ENCODE peak calls at places on chromosomes 6 and 20, in seven cellular contexts. O is GM23338, C is upper lobe of right lung, Z is IMR-90, K is H1, B is endothelial cell, E is endothelial cell of umbilical vein. F is an unnamed sample.

GRCh38 chr20:24995741-24996448 is 3.3 kb upstream of the APMAP start:
- DNase-seq in O (no peak), C (peak), Z (no peak), K (peak), B (no peak), E (no peak), F (no peak)

GRCh38 chr20:3340443-3340842 is 67.0 kb downstream of the DNAAF9 start:
- DNase-seq in O (no peak), C (peak), Z (no peak), K (no peak), B (no peak), E (no peak), F (no peak)

GRCh38 chr6:24768361-24768760 is 6.4 kb upstream of the GMNN start:
- DNase-seq in O (no peak), C (no peak), Z (peak), K (no peak), B (no peak), E (no peak), F (no peak)

GRCh38 chr6:124131259-124131658 is 327.6 kb downstream of the NKAIN2 start:
- DNase-seq in O (no peak), C (no peak), Z (no peak), K (no peak), B (no peak), E (no peak), F (no peak)

GRCh38 chr6:113651120-113651519 is 206.0 kb upstream of the MARCKS start:
- DNase-seq in O (no peak), C (no peak), Z (no peak), K (no peak), B (no peak), E (no peak), F (no peak)

GRCh38 chr6:107361568-107362270 is 97.6 kb downstream of the PDSS2 start:
- DNase-seq in O (peak), C (no peak), Z (peak), K (no peak), B (no peak), E (no peak), F (no peak)

GRCh38 chr20:6920991-6921613 is 153.6 kb downstream of the BMP2 start:
- DNase-seq in O (no peak), C (no peak), Z (no peak), K (no peak), B (no peak), E (no peak), F (no peak)

GRCh38 chr6:150527100-150527499 is 72.6 kb upstream of the PLEKHG1 start:
- DNase-seq in O (no peak), C (no peak), Z (peak), K (no peak), B (no peak), E (no peak), F (no peak)

GRCh38 chr6:107819976-107820551 is 4.0 kb downstream of the SCML4 start:
- DNase-seq in O (peak), C (no peak), Z (peak), K (peak), B (no peak), E (no peak), F (no peak)

GRCh38 chr6:151160869-151161268 is 78.9 kb upstream of the AKAP12 start:
- DNase-seq in O (peak), C (peak), Z (no peak), K (no peak), B (no peak), E (no peak), F (peak)

GRCh38 chr6:2035046-2035445 is 210.4 kb downstream of the GMDS start:
- DNase-seq in O (no peak), C (no peak), Z (no peak), K (no peak), B (no peak), E (no peak), F (no peak)

GRCh38 chr6:133551847-133552331 is 310.7 kb downstream of the EYA4 start:
- DNase-seq in O (no peak), C (peak), Z (peak), K (no peak), B (no peak), E (no peak), F (no peak)

DNA sequence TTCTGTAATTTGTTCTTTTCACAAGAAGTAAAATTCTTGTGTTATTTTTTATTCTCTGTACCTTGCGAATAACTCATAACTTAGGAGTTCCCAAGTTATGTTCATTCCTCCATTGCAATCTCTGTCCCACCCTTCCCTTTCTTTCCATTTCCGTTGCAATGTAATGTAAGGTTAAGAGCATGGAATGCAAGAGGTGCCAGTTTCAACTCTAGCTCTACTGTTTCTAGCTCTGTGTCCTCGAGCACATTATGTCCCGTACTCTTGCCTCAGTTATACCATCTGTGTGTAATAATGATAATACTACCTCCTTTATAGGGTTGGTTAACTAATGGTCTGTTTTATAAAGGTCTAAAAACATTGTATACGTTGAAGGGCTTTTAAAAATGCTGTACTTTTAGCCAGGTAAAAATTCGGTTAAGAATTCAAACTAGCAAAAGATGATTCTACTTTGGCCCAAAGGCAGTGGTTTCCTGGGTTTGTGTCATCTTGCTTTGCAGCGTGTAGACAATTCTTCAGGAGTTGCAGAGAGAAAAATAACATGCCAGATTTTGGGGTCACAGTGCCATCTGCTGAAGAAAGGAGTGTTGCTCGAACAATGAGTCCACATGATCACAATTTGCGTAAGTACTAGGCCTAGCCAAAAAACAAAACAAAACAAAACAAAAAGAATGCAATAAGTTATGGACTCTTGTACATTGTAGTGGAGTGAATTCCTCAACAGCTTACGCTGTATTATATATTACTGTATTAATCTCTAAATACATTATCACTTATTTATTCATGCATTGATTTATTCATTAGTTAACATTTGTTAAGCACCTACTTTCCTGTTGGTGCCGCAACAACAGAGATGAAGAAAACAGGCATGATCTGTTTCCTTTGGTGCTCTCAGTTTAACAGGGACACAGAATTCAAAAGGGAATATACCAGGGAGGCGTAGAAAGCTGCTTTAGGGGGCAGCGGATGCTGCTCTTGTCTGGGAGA is 10.0 kb upstream of the PFDN4 start:
- DNase-seq in O (peak), C (no peak), Z (peak), K (no peak), B (no peak), E (no peak), F (no peak)
- TF ChIP-seq CTCF in O (peak), C (no peak), Z (peak), K (peak), B (no peak), E (no peak), F (no peak)

DNA sequence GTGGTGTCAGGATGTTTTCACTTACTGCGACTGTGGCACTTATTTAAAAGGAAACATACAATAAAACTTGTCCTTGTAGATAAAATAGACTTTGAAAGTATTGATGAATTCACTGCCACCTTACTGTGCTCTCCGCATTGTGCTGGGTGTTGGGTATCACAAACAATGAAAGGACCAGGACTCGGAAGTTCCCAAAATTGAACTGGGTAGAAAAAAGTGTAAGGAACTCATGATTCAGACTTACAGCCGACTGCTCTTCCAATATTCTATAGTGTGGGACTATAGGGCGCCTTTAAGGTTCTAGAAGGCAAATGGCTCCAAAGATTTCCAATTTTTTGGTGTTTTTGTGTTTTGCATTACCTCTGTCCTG is 32.0 kb upstream of the ID4 start:
- DNase-seq in O (peak), C (no peak), Z (peak), K (no peak), B (no peak), E (no peak), F (no peak)
- TF ChIP-seq CTCF in O (no peak), C (no peak), Z (no peak), K (no peak), B (no peak), E (no peak), F (no peak)

DNA sequence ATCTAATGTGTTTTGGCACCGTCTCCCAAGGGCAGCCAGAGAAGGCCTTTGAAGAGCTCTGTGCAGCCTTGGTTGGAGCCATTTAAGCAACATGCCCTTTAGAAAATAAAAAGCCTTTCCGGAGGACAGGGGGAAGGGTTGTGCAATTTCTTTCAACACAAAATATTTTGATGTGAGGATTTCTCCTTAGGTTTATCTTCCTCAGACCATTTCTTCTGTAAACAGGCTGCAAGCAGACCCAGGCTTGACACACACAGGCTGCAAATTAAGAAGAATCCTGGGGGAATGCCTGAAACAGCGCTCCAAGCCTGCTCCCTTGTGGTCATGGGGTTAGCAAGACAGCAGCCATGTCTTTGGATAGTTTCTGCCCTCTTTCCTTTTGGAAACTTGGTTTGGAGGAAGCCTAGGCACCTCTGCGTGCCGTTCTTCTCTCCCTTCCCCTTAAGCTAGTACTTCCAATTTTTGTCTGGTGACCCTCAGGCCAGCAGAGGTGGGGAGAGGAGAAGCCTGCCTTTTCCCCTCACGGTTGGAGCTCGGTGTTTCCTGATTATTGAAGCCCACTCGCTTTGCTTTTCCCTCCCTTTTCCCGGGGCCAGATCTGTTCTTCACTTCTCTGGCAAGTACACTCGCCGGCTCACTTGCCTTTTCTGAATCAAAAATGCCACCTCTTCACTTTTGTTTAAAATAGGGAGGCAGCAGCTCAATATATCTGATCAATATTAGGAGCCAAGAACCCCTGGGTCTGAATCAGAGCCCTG is 39.6 kb upstream of the NOX3 start:
- DNase-seq in O (peak), C (no peak), Z (peak), K (peak), B (peak), E (peak), F (peak)
- TF ChIP-seq CTCF in O (peak), C (peak), Z (peak), K (peak), B (no peak), E (no peak), F (no peak)

GRCh38 chr20:63858393-63859165 is 2.7 kb upstream of the ABHD16B start:
- DNase-seq in O (peak), C (no peak), Z (peak), K (peak), B (peak), E (peak), F (no peak)
- TF ChIP-seq CTCF in O (peak), C (peak), Z (peak), K (peak), B (no peak), E (peak), F (no peak)

DNA sequence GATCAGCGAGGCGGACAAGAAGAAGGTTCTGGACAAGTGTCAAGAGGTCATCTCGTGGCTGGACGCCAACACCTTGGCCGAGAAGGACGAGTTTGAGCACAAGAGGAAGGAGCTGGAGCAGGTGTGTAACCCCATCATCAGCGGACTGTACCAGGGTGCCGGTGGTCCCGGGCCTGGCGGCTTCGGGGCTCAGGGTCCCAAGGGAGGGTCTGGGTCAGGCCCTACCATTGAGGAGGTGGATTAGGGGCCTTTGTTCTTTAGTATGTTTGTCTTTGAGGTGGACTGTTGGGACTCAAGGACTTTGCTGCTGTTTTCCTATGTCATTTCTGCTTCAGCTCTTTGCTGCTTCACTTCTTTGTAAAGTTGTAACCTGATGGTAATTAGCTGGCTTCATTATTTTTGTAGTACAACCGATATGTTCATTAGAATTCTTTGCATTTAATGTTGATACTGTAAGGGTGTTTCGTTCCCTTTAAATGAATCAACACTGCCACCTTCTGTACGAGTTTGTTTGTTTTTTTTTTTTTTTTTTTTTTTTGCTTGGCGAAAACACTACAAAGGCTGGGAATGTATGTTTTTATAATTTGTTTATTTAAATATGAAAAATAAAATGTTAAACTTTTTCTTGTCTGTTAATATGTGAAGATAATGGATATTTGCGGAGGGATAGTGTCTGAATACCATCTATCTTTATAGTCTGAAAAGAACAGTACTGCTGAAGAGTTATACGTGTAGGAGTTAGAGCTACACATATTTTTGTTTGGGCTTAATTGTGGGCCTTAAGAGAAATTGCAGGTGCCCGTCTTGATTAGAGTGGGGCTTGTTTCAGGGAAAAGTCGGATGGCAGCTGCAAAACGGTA is 2.3 kb downstream of the HSPA1B start:
- DNase-seq in O (peak), C (no peak), Z (peak), K (no peak), B (no peak), E (peak), F (no peak)
- TF ChIP-seq CTCF in O (peak), C (peak), Z (peak), K (no peak), B (no peak), E (no peak), F (peak)